ENCODE peak calls at places on chromosomes 4 and X, in eight cellular contexts. K, S, W, C, N, U, A and Z are unnamed samples.

GRCh38 chr4:53696956-53697685 is 105.8 kb upstream of the LNX1 start:
- DNase-seq in K (no peak), S (no peak), W (no peak), C (no peak), N (no peak), U (no peak), A (no peak), Z (no peak)

GRCh38 chr4:151922811-151923210 is 162.0 kb upstream of the GATB start:
- DNase-seq in K (no peak), S (no peak), W (peak; percentile 17), C (no peak), N (no peak), U (no peak), A (no peak), Z (no peak)

GRCh38 chrX:131816551-131817136 is 206.5 kb upstream of the STK26 start:
- DNase-seq in K (no peak), S (peak; percentile 87), W (no peak), C (peak; percentile 59), N (peak; percentile 54), U (peak; percentile 79), A (peak; percentile 85), Z (peak; percentile 84)

GRCh38 chr4:152039085-152039484 is 278.3 kb upstream of the GATB start:
- DNase-seq in K (no peak), S (no peak), W (peak; percentile 84), C (no peak), N (no peak), U (no peak), A (no peak), Z (no peak)

GRCh38 chr4:3862640-3863420 is 96.6 kb downstream of the ADRA2C start:
- DNase-seq in K (peak; percentile 66), S (peak; percentile 25), W (no peak), C (no peak), N (no peak), U (peak; percentile 44), A (no peak), Z (peak; percentile 57)

GRCh38 chr4:128954941-128955340 is 138.4 kb downstream of the SCLT1 start:
- DNase-seq in K (no peak), S (no peak), W (no peak), C (no peak), N (no peak), U (no peak), A (no peak), Z (no peak)

GRCh38 chr4:1153567-1154090 is 18.8 kb downstream of the SPON2 start:
- DNase-seq in K (no peak), S (no peak), W (no peak), C (no peak), N (no peak), U (no peak), A (no peak), Z (no peak)

GRCh38 chr4:71400788-71401187 is 62.0 kb downstream of the SLC4A4 start:
- DNase-seq in K (no peak), S (no peak), W (no peak), C (no peak), N (no peak), U (no peak), A (no peak), Z (no peak)

GRCh38 chr4:10089346-10089745 is 27.3 kb downstream of the WDR1 start:
- DNase-seq in K (peak; percentile 55), S (no peak), W (no peak), C (peak; percentile 36), N (no peak), U (no peak), A (no peak), Z (no peak)

GRCh38 chr4:39043697-39044363 is 11.6 kb upstream of the TMEM156 start:
- DNase-seq in K (no peak), S (no peak), W (no peak), C (no peak), N (no peak), U (no peak), A (no peak), Z (no peak)

GRCh38 chrX:144809025-144809424 is 438.3 kb upstream of the SPANXN1 start:
- DNase-seq in K (no peak), S (no peak), W (no peak), C (no peak), N (no peak), U (no peak), A (no peak), Z (no peak)

GRCh38 chr4:102580463-102580842 is 79.3 kb downstream of the NFKB1 start:
- DNase-seq in K (no peak), S (no peak), W (no peak), C (no peak), N (no peak), U (no peak), A (no peak), Z (no peak)
- H3K36me3 ChIP-seq in K (peaks cover 8% of the 10 kb centered on the region), S (no peaks in the 10 kb centered on the region), W (peaks cover 81% of the 10 kb centered on the region), C (peaks cover 6% of the 10 kb centered on the region), N (peaks cover 32% of the 10 kb centered on the region), U (no peaks in the 10 kb centered on the region), A (peaks cover 4% of the 10 kb centered on the region), Z (peaks cover 68% of the 10 kb centered on the region)

GRCh38 chr4:6612961-6613675 is 27.4 kb upstream of the MRFAP1 start:
- DNase-seq in K (peak; percentile 5), S (no peak), W (no peak), C (no peak), N (no peak), U (no peak), A (no peak), Z (no peak)

GRCh38 chr4:6610856-6611430 is 29.5 kb upstream of the MRFAP1 start:
- DNase-seq in K (no peak), S (no peak), W (no peak), C (no peak), N (no peak), U (no peak), A (no peak), Z (no peak)

GRCh38 chr4:6614701-6615230 is 25.7 kb upstream of the MRFAP1 start:
- DNase-seq in K (no peak), S (no peak), W (no peak), C (no peak), N (no peak), U (no peak), A (no peak), Z (no peak)

GRCh38 chr4:6616087-6616995 is 24.1 kb upstream of the MRFAP1 start:
- DNase-seq in K (peak; percentile 51), S (no peak), W (no peak), C (no peak), N (no peak), U (no peak), A (no peak), Z (no peak)

DNA sequence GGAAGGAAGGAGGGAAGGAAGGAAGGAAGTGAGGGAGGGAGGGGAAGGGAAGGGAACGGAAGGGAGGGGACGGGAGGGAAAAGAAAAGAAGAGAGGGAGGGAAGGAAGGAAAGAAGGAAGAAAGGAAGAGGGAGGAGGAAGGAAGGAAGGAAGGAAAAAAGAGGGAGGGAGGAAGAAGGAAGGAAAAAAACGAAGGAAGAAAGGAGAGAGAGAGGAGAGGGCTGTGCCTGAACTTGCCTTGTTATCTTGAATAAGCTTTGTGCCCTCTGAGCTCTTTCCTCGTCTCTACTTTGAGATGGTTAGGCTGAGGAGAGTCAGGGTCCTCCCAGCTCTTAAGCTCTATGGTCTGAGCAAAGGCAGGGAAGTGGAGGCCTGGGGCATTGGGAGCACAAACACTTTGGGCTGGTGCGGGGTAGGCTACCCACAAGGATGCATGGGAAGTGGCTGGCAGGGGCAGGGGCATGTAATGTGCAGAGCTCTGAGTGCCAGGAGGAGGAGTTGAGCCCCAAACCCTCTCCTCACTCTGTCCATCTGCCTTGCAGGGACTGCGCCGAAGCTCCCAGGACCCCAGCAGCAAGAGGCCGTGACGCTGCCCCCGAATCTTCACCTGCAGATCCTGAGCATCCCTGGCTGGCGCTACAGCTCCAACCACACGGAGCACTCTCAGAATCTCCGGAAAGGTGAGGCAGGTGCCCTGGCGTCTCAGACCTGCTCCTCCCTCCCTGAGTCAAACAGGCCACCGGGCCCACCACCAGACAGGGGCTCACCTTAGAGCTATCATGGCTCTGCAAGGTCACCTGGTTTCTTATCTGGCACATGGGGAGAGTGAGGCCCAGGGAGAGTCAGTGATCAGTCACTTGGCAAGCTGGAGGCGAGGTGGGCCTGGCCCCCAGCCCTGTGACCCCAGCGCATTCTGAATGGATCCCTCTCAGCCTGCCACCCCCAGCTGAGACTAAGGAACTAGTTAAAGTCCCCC is 26.5 kb upstream of the MRFAP1 start:
- DNase-seq in K (peak; percentile 71), S (no peak), W (no peak), C (no peak), N (no peak), U (no peak), A (no peak), Z (no peak)
- H3K36me3 ChIP-seq in K (peaks cover 18% of the 10 kb centered on the region), S (no peaks in the 10 kb centered on the region), W (peaks cover 89% of the 10 kb centered on the region), C (peaks cover 7% of the 10 kb centered on the region), N (peaks cover 45% of the 10 kb centered on the region), U (peaks cover 3% of the 10 kb centered on the region), A (peaks cover 10% of the 10 kb centered on the region), Z (peaks cover 92% of the 10 kb centered on the region)

DNA sequence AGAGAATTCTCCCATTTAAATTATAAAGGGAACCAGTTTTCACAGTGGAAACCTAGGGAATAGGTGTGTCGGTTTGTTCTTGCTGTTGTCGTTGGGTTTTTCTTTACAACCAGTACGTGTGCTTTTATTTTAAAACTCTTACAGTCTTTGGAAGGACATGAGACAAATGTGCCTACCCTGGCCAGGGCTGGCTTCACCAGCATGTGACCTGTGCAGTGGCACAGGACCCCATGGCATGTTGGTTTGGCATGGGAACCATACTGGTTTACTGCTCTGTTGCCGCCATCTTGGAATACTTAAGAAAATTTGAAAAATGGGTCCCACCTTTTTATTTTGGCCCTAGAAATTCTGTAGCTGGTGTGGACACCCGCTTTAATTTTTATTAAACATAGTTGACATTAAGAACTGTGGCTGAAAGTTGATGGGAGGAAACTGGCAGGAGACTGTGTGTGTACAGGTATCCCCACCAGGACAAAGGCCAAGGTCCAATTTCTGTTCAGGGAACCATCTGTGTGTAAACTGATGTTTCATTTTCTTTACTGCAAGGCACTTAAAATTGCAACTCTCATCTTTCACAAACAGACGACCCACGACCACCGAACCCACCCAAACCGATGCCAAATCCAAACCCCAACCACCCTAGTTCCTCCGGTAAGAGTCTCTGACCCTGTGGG is 28.8 kb downstream of the CD99 start:
- DNase-seq in K (no peak), S (no peak), W (no peak), C (no peak), N (no peak), U (no peak), A (no peak), Z (no peak)
- H3K36me3 ChIP-seq in K (peaks cover 10% of the 10 kb centered on the region), S (no peaks in the 10 kb centered on the region), W (peaks cover 99% of the 10 kb centered on the region), C (peaks cover 25% of the 10 kb centered on the region), N (peaks cover 39% of the 10 kb centered on the region), U (peaks cover 18% of the 10 kb centered on the region), A (no peaks in the 10 kb centered on the region), Z (peaks cover 97% of the 10 kb centered on the region)

GRCh38 chrX:154363706-154364439 is 10.6 kb downstream of the FLNA start:
- DNase-seq in K (no peak), S (no peak), W (no peak), C (no peak), N (no peak), U (no peak), A (no peak), Z (no peak)

GRCh38 chrX:154365052-154365600 is 9.3 kb downstream of the FLNA start:
- DNase-seq in K (no peak), S (no peak), W (no peak), C (no peak), N (no peak), U (no peak), A (no peak), Z (no peak)

GRCh38 chrX:154359362-154360154 is 14.9 kb downstream of the FLNA start:
- DNase-seq in K (no peak), S (no peak), W (no peak), C (no peak), N (no peak), U (no peak), A (no peak), Z (no peak)

GRCh38 chrX:154360155-154360713 is 14.2 kb downstream of the FLNA start:
- DNase-seq in K (no peak), S (no peak), W (no peak), C (no peak), N (no peak), U (no peak), A (no peak), Z (no peak)

GRCh38 chrX:154362085-154362742 is 12.2 kb downstream of the FLNA start:
- DNase-seq in K (no peak), S (no peak), W (no peak), C (no peak), N (no peak), U (no peak), A (no peak), Z (no peak)
- H3K36me3 ChIP-seq in K (peaks cover 28% of the 10 kb centered on the region), S (no peaks in the 10 kb centered on the region), W (peaks cover 96% of the 10 kb centered on the region), C (peaks cover 97% of the 10 kb centered on the region), N (peaks cover 90% of the 10 kb centered on the region), U (peaks cover 35% of the 10 kb centered on the region), A (no peaks in the 10 kb centered on the region), Z (peaks cover 87% of the 10 kb centered on the region)